ENCODE peak calls at places on chromosomes 6 and 20, in four cellular contexts. X is DND-41, I is heart right ventricle, F is PC-3. L is an unnamed sample. For H3K27me3 and H3K4me1, the result is how much of the 10 kb centered on the place peaks cover.

GRCh38 chr20:13441388-13441787 is 197.3 kb downstream of the TASP1 start:
- DNase-seq in I (no peak), X (no peak), F (no peak), L (no peak)

GRCh38 chr6:3906191-3907019 is 57.2 kb downstream of the FAM50B start:
- DNase-seq in I (no peak), F (no peak), X (no peak), L (no peak)

GRCh38 chr20:61694666-61695065 is 371.0 kb downstream of the TAF4 start:
- DNase-seq in X (no peak), I (no peak), F (no peak), L (no peak)

GRCh38 chr6:134599079-134599478 is 281.2 kb upstream of the SGK1 start:
- DNase-seq in I (no peak), X (no peak), F (no peak), L (no peak)

GRCh38 chr6:44788387-44788981 is 401.0 kb downstream of the CDC5L start:
- DNase-seq in X (no peak), I (no peak), F (no peak), L (no peak)

GRCh38 chr20:34768105-34768504 is 57.3 kb downstream of the NCOA6 start:
- DNase-seq in I (no peak), X (no peak), F (peak), L (no peak)

GRCh38 chr6:134152767-134153485 is 100.5 kb upstream of the SLC2A12 start:
- DNase-seq in X (no peak), I (no peak), F (no peak), L (no peak)

GRCh38 chr6:2806664-2807063 is 35.0 kb downstream of the SERPINB1 start:
- DNase-seq in F (no peak), I (no peak), X (no peak), L (no peak)

GRCh38 chr6:117615981-117616961 is 14.0 kb upstream of the GOPC start:
- DNase-seq in F (no peak), X (no peak), I (no peak), L (peak)

GRCh38 chr6:102549221-102549874 is 1155.8 kb downstream of the GRIK2 start:
- DNase-seq in X (no peak), I (no peak), F (peak), L (no peak)

GRCh38 chr6:29831776-29832175 is 4.2 kb downstream of the HLA-G start:
- DNase-seq in X (no peak), I (no peak), F (no peak), L (no peak)

GRCh38 chr6:120122401-120122800 is 772.8 kb upstream of the MAN1A1 start:
- DNase-seq in I (no peak), X (no peak), F (peak), L (no peak)

GRCh38 chr20:12723811-12724210 is 285.0 kb upstream of the SPTLC3 start:
- DNase-seq in X (no peak), I (no peak), F (no peak), L (no peak)

DNA sequence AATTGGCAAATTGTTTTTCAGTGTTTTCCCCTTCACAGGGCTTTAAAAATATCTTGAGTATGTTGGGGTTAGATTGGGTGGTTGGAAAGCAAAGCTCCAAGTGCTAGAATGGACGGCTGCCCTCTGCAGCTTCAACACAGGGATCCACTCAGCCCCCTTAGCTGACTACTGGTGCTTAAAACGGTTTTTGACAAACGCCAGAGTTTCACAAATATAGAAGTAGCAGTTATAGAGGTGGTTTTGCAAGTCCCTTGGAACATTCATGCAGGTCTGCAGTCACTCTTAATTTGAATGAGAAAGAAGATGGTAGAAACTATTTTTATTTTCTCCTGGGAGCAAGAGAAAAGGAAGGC is 175.9 kb downstream of the ARID1B start:
- DNase-seq in X (no peak), I (no peak), F (no peak), L (no peak)
- H3K4me3 ChIP-seq in X (no peak), I (no peak), F (peak), L (no peak)

GRCh38 chr6:143970827-143971226 is 37.2 kb downstream of the PLAGL1 start:
- DNase-seq in X (no peak), I (no peak), F (no peak), L (no peak)

GRCh38 chr6:143974089-143974488 is 34.0 kb downstream of the PLAGL1 start:
- DNase-seq in X (no peak), I (no peak), F (no peak), L (no peak)

GRCh38 chr6:143976834-143977354 is 31.2 kb downstream of the PLAGL1 start:
- DNase-seq in X (no peak), I (no peak), F (no peak), L (no peak)

GRCh38 chr6:143971453-143971852 is 36.6 kb downstream of the PLAGL1 start:
- DNase-seq in X (no peak), I (no peak), F (no peak), L (no peak)

GRCh38 chr6:143973097-143973979 is 34.7 kb downstream of the PLAGL1 start:
- DNase-seq in F (no peak), X (no peak), I (no peak), L (no peak)
- H3K27me3 ChIP-seq in F (under half), X (under half), I (under half), L (under half)

GRCh38 chr20:15848126-15848525 is 725.1 kb downstream of the KIF16B start:
- DNase-seq in F (no peak), I (no peak), X (no peak), L (no peak)
- H3K4me1 ChIP-seq in F (under half), I (under half), X (under half), L (under half)

DNA sequence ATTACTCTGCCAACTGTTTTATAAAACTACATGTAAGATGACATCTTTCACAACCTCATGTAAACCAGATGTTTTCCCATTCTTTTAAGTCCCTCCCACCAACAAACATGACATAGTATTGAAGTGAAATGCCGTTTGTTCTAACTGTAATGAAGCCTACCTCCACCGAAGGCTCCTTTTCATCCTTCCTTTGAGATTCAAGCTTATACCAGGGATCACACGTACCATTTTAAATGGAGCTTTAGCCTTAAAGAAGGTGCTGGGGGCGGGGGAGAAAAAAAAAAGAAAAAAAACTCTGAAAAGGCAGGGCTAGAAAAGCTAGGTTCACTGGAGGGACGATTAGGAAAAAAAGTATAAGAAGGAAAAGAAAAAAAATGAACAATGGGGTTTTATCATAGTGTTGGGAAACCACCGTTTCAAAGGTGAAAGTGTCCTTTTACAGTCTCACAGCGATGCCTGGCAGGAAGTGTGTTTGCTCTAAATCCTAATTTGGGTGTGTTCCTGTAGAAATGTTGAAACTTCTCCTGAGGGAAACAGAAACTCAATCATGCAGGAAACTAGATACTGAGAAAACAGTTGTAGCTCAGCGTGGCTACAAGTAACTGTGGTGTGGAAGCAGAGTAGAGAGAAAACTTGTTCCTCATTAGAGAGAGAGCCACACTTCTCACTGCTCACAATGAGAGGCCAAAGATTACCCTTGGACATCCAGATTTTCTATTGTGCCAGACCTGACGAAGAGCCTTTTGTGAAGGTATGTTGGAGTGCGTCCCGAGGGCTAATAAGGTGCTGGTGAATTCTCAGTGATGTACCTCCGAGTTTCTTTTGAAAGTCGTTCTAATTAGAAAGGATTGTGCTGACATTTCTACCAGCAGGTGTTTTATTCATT is 37.6 kb upstream of the HINT3 start:
- DNase-seq in F (peak), X (no peak), I (peak), L (peak)
- H3K4me3 ChIP-seq in F (peak), X (no peak), I (peak), L (peak)

GRCh38 chr6:15793288-15793687 is 130.5 kb upstream of the DTNBP1 start:
- DNase-seq in X (no peak), I (peak), F (peak), L (no peak)

GRCh38 chr6:15792842-15793241 is 130.0 kb upstream of the DTNBP1 start:
- DNase-seq in I (no peak), F (no peak), X (no peak), L (no peak)

GRCh38 chr6:15796130-15796766 is 133.4 kb upstream of the DTNBP1 start:
- DNase-seq in X (no peak), F (no peak), I (peak), L (no peak)

GRCh38 chr6:15791401-15792137 is 128.7 kb upstream of the DTNBP1 start:
- DNase-seq in X (no peak), F (no peak), I (no peak), L (no peak)

DNA sequence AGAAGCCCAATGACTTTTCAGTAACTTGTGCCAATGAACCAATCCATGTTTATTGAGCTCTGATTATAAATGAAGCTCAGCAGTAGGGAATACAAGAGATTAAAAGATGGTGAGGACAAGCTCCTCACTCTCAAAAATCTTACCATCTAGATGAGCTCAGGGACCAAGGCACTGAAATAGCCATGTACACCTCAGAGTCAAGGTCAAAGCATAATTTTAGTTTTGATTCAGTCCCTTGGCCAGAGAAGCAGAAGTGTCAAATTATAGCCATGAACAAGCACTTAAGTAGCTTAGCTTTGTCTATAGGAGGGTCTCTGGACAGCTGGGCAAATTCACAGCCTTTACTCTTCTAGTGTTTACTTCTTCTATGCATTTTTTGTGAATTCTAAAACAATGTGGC is 131.0 kb upstream of the DTNBP1 start:
- DNase-seq in F (no peak), X (no peak), I (no peak), L (no peak)
- H3K27me3 ChIP-seq in F (under half), X (under half), I (under half), L (under half)

DNA sequence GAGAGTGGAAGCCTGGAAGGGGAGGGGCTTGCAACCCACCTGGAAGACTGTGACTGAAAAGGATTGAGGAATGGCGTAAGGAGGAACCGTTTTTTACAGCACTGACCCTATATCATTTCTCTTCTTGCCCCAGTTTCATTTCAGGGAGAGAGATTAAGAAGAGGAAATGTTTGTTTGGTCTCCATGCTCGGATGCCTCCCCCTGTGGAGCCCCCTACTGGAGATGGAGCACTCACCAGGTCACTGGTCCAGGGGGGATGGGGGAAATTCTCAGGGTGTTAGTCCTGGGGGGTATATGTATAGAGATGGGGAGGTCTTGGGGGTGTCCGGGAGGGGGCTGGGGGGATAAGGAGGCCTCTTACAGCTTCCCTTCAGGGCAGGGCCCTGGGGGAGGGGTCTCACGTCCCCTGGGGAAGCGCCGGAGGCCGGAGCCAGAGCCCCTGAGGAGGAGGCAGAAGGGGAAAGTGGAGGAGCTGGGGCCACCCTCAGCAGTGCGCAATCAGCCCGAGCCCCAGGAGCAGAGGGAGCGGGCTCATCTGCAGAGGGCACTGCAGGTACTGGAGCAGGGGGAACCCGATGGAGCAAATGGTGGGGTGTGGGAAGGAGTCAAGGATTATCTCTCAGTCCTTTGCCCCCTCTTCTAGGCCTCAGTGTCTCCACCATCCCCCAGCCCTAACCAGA is 3.2 kb downstream of the CUTA start:
- DNase-seq in I (no peak), X (no peak), F (peak), L (no peak)
- H3K4me1 ChIP-seq in I (under half), X (half or more), F (under half), L (half or more)

DNA sequence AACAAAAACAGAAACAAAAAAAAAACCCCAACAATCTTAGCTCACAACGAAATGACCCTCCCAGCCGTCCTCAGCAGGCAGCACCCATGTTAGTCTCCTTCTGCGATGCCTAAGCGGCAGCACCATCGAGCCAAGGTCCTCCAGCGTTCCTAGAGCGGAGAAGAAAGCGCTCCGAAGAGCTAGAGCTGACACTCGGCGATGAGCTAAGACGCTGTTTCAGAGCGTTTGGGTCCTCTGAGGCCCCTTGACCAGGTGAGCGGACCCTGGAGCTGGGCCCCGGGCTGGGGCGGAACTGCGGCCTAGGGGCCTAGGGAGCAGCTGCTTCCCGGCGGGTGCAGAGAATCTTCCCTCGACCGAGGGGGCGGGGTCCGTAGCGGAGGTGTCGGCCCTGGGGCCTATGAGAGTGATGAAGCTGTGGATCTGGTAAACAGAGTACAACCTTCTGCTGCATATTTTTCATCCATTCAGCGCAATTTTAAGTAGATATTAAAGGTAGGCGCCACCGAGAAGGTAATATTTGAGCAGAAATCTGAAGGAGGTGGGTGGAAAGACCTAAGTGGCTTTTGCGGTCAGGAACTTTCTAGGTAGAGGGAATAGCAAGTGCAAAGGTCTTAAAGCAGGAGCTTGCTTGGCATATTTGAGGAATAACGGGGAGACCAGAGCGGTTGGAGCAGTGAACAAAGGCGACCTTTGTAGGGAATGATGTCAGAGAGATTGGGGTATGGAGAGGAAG is at the start of gene ZSCAN26:
- DNase-seq in F (peak), X (peak), I (peak), L (peak)
- H3K4me3 ChIP-seq in F (peak), X (peak), I (peak), L (peak)

GRCh38 chr20:22575737-22576136 is 8.6 kb downstream of the FOXA2 start:
- DNase-seq in I (no peak), F (no peak), X (no peak), L (no peak)
- H3K27me3 ChIP-seq in I (half or more), F (under half), X (under half), L (under half)

GRCh38 chr6:27383011-27383410 is 5.5 kb upstream of the ZNF391 start:
- DNase-seq in X (no peak), F (no peak), I (no peak), L (no peak)
- H3K4me1 ChIP-seq in X (under half), F (under half), I (under half), L (under half)